ENCODE peak calls at places on chromosomes 2 and 18, in eight cellular contexts. I is activated CD8-positive, alpha-beta memory T cell treated with anti-CD3 and anti-CD28 coated beads, Interleukin-2, amount 50 U/mL, for 4 hours; T is G401; M is A549; V is GM06990; K is H9; R is ELR; F is SW480. N is an unnamed sample.

GRCh38 chr2:192194866-192195547 is at the start of gene TMEFF2:
- DNase-seq in I (peak), T (peak), M (peak), V (peak), K (peak), R (peak), F (no peak), N (peak)

GRCh38 chr18:74351354-74351753 is 35.7 kb downstream of the C18orf63 start:
- DNase-seq in I (no peak), T (no peak), M (no peak), V (no peak), K (no peak), R (peak), F (no peak), N (peak)

GRCh38 chr2:119234021-119235019 is 10.7 kb downstream of the STEAP3 start:
- DNase-seq in I (no peak), T (peak), M (peak), V (no peak), K (peak), R (peak), F (peak), N (peak)

GRCh38 chr2:98512699-98513098 is 68.0 kb downstream of the INPP4A start:
- DNase-seq in I (no peak), T (no peak), M (no peak), V (no peak), K (no peak), R (no peak), F (no peak), N (no peak)

GRCh38 chr2:105179469-105180372 is 61.8 kb upstream of the GPR45 start:
- DNase-seq in I (no peak), T (peak), M (peak), V (no peak), K (peak), R (peak), F (peak), N (peak)

GRCh38 chr2:110157153-110157793 is 41.7 kb upstream of the MALL start:
- DNase-seq in I (no peak), T (peak), M (peak), V (peak), K (no peak), R (peak), F (peak), N (peak)

GRCh38 chr2:10167316-10167715 is 44.8 kb downstream of the RRM2 start:
- DNase-seq in I (no peak), T (no peak), M (no peak), V (no peak), K (no peak), R (no peak), F (no peak), N (no peak)

GRCh38 chr2:148130571-148130970 is 109.7 kb downstream of the MBD5 start:
- DNase-seq in I (no peak), T (no peak), M (peak), V (no peak), K (no peak), R (peak), F (no peak), N (peak)

GRCh38 chr2:159095813-159096212 is 127.4 kb downstream of the TANC1 start:
- DNase-seq in I (no peak), T (no peak), M (no peak), V (no peak), K (no peak), R (no peak), F (no peak), N (no peak)

GRCh38 chr2:227545990-227546389 is 52.7 kb upstream of the SCYGR2 start:
- DNase-seq in I (no peak), T (no peak), M (peak), V (peak), K (peak), R (peak), F (no peak), N (no peak)

GRCh38 chr2:191217580-191217979 is 27.6 kb upstream of the MYO1B start:
- DNase-seq in I (no peak), T (no peak), M (peak), V (no peak), K (no peak), R (peak), F (peak), N (peak)

GRCh38 chr2:96623116-96623515 is 15.0 kb downstream of the KANSL3 start:
- DNase-seq in I (no peak), T (no peak), M (no peak), V (no peak), K (no peak), R (no peak), F (no peak), N (no peak)

GRCh38 chr2:236831698-236832097 is 254.0 kb upstream of the COPS8 start:
- DNase-seq in I (no peak), T (no peak), M (no peak), V (no peak), K (no peak), R (no peak), F (no peak), N (no peak)

GRCh38 chr2:174683392-174683759 is 80.9 kb downstream of the CHRNA1 start:
- DNase-seq in I (peak), T (no peak), M (peak), V (no peak), K (peak), R (peak), F (no peak), N (peak)

GRCh38 chr18:76494541-76495403 is at the start of gene ZNF516:
- DNase-seq in I (peak), T (no peak), M (no peak), V (peak), K (no peak), R (peak), F (no peak), N (peak)

GRCh38 chr18:64765908-64766307 is 617.0 kb upstream of the LINC00305 start:
- DNase-seq in I (no peak), T (no peak), M (no peak), V (no peak), K (no peak), R (no peak), F (no peak), N (no peak)

GRCh38 chr2:200189964-200190363 is 116.5 kb upstream of the SPATS2L start:
- DNase-seq in I (no peak), T (no peak), M (no peak), V (no peak), K (no peak), R (no peak), F (no peak), N (no peak)

GRCh38 chr2:124250433-124250832 is 225.3 kb downstream of the CNTNAP5 start:
- DNase-seq in I (no peak), T (no peak), M (no peak), V (no peak), K (no peak), R (no peak), F (no peak), N (no peak)

GRCh38 chr2:73089270-73090030 is 17.9 kb upstream of the SFXN5 start:
- DNase-seq in I (no peak), T (no peak), M (peak), V (no peak), K (no peak), R (peak), F (peak), N (peak)

N was measured in dermis blood vessel endothelial cell.